ENCODE peak calls at places on chromosomes 16 and 17, in seven cellular contexts. V is PC-3; X is fibroblast of lung; G is MM.1S; W is adipocyte; R is CD8-positive, alpha-beta memory T cell; J is stomach. S is an unnamed sample.

GRCh38 chr16:86898386-86898785 is 320.0 kb downstream of the FOXL1 start:
- DNase-seq in V (no peak), X (no peak), G (no peak), W (no peak), R (no peak), J (no peak), S (no peak)

GRCh38 chr17:75565066-75565465 is 22.5 kb upstream of the MYO15B start:
- DNase-seq in V (peak; percentile 96), X (peak; percentile 12), G (peak; percentile 36), W (peak; percentile 20), R (no peak), J (no peak), S (no peak)

GRCh38 chr17:74566132-74566753 is 1.1 kb downstream of the CD300H start:
- DNase-seq in V (peak; percentile 64), X (peak; percentile 34), G (peak; percentile 26), W (peak; percentile 4), R (no peak), J (peak; percentile 28), S (peak; percentile 62)

GRCh38 chr16:53091508-53092211 is 36.9 kb downstream of the CHD9 start:
- DNase-seq in V (no peak), X (peak; percentile 95), G (no peak), W (peak; percentile 92), R (no peak), J (peak; percentile 27), S (peak; percentile 65)

GRCh38 chr17:40696651-40697072 is 6.9 kb downstream of the KRT24 start:
- DNase-seq in V (peak; percentile 38), X (no peak), G (no peak), W (no peak), R (no peak), J (no peak), S (no peak)

GRCh38 chr17:8889458-8890210 is 22.2 kb upstream of the PIK3R6 start:
- DNase-seq in V (no peak), X (no peak), G (no peak), W (no peak), R (no peak), J (no peak), S (no peak)

GRCh38 chr16:16014329-16015224 is 65.2 kb downstream of the ABCC1 start:
- DNase-seq in V (peak; percentile 88), X (peak; percentile 51), G (no peak), W (peak; percentile 61), R (no peak), J (peak; percentile 81), S (no peak)

GRCh38 chr16:23578096-23578830 is 17.9 kb downstream of the NDUFAB1 start:
- DNase-seq in V (no peak), X (no peak), G (no peak), W (peak; percentile 61), R (no peak), J (no peak), S (no peak)

GRCh38 chr16:84647830-84648594 is at the start of gene KLHL36:
- DNase-seq in V (peak; percentile 19), X (no peak), G (peak; percentile 21), W (peak; percentile 81), R (peak; percentile 75), J (peak; percentile 66), S (peak; percentile 80)

GRCh38 chr17:58153046-58153445 is 4.9 kb downstream of the OR4D1 start:
- DNase-seq in V (no peak), X (no peak), G (peak; percentile 77), W (no peak), R (peak; percentile 52), J (no peak), S (no peak)

GRCh38 chr17:67200727-67201301 is 44.2 kb downstream of the HELZ start:
- DNase-seq in V (peak; percentile 53), X (no peak), G (no peak), W (no peak), R (no peak), J (no peak), S (no peak)

GRCh38 chr16:65572156-65572555 is 450.3 kb upstream of the CDH11 start:
- DNase-seq in V (peak; percentile 72), X (peak; percentile 92), G (no peak), W (peak; percentile 82), R (no peak), J (no peak), S (no peak)

GRCh38 chr17:44733753-44734152 is 25.0 kb upstream of the ADAM11 start:
- DNase-seq in V (peak; percentile 50), X (no peak), G (no peak), W (no peak), R (no peak), J (no peak), S (no peak)

GRCh38 chr16:78929798-78930197 is 670.7 kb downstream of the MAF start:
- DNase-seq in V (no peak), X (no peak), G (no peak), W (no peak), R (no peak), J (no peak), S (no peak)

GRCh38 chr16:87330257-87330624 is 13.0 kb upstream of the C16orf95 start:
- DNase-seq in V (no peak), X (no peak), G (no peak), W (no peak), R (no peak), J (no peak), S (no peak)

GRCh38 chr17:83079340-83079747 is at the start of gene METRNL:
- DNase-seq in V (peak; percentile 59), X (peak; percentile 56), G (peak; percentile 65), W (peak; percentile 90), R (peak; percentile 53), J (peak; percentile 83), S (peak; percentile 87)

GRCh38 chr16:82192665-82193064 is 22.6 kb upstream of the MPHOSPH6 start:
- DNase-seq in V (peak; percentile 71), X (peak; percentile 38), G (no peak), W (peak; percentile 24), R (no peak), J (no peak), S (no peak)

GRCh38 chr17:22505660-22506059 is 813.3 kb downstream of the KCNJ18 start:
- DNase-seq in V (no peak), X (no peak), G (no peak), W (no peak), R (no peak), J (no peak), S (no peak)

GRCh38 chr16:19757762-19758595 is 39.9 kb downstream of the IQCK start:
- DNase-seq in V (no peak), X (peak; percentile 14), G (no peak), W (no peak), R (no peak), J (no peak), S (no peak)

GRCh38 chr17:18977021-18977420 is 25.1 kb downstream of the SLC5A10 start:
- DNase-seq in V (no peak), X (no peak), G (no peak), W (no peak), R (no peak), J (no peak), S (no peak)

GRCh38 chr17:47882695-47883588 is 13.1 kb upstream of the SP2 start:
- DNase-seq in V (no peak), X (no peak), G (no peak), W (no peak), R (no peak), J (no peak), S (no peak)

GRCh38 chr17:30137158-30137557 is 20.5 kb downstream of the NSRP1 start:
- DNase-seq in V (no peak), X (no peak), G (no peak), W (no peak), R (no peak), J (no peak), S (no peak)

DNA sequence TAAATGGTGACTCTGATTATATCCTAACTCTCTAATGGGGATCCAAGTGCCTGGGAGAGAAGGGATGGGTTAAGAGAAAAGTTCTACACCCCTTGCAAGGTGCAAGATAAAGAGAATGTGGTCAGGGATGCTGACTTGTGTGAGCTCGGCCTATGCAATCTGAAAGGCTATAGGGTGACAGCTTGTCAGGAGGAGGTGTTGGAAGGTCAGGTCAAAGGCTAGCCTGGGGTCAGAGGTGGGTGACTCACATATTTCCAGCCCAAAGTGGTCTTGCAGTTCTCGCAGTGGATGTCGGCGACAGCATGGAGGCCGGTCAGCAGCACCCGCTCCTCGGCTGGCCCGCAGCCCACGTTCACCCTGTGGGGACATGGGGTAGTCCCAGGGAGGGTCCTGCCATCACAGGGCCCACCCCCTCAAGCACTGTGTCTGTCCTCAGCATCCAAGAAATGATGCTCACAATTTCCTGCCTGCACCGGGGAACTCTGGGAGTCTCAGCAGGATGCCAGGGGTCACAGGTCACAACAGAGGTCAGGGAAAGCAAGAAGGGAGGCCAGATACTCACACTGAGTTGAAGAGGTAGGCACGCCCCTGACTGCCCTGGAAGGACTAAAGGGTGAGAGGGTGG is 1.4 kb downstream of the YPEL3 start:
- DNase-seq in V (no peak), X (no peak), G (no peak), W (no peak), R (no peak), J (no peak), S (no peak)
- H3K4me3 ChIP-seq in V (no peak overlapping the region), X (peak overlapping the region; percentile 80), G (peak overlapping the region; percentile 99), W (peak overlapping the region; percentile 83), R (peak overlapping the region; percentile 78), J (peak overlapping the region; percentile 63), S (peak overlapping the region; percentile 99)

GRCh38 chr16:30078744-30079143 is 3.0 kb downstream of the PPP4C start:
- DNase-seq in V (no peak), X (no peak), G (no peak), W (no peak), R (no peak), J (no peak), S (no peak)
- H3K4me1 ChIP-seq in V (peaks cover 17% of the 10 kb centered on the region), X (peaks cover 13% of the 10 kb centered on the region), G (peaks cover 7% of the 10 kb centered on the region), W (peaks cover 26% of the 10 kb centered on the region), R (peaks cover 32% of the 10 kb centered on the region), J (peaks cover 53% of the 10 kb centered on the region), S (peaks cover 3% of the 10 kb centered on the region)

GRCh38 chr17:32127156-32127897 is 15.0 kb upstream of the RHOT1 start:
- DNase-seq in V (peak; percentile 49), X (peak; percentile 71), G (peak; percentile 81), W (peak; percentile 90), R (peak; percentile 73), J (peak; percentile 85), S (peak; percentile 95)

GRCh38 chr17:32126325-32126724 is 16.0 kb upstream of the RHOT1 start:
- DNase-seq in V (no peak), X (no peak), G (no peak), W (no peak), R (no peak), J (no peak), S (no peak)

GRCh38 chr17:32125848-32126153 is 16.5 kb upstream of the RHOT1 start:
- DNase-seq in V (no peak), X (no peak), G (no peak), W (no peak), R (no peak), J (no peak), S (no peak)

GRCh38 chr17:32124985-32125847 is 17.1 kb upstream of the RHOT1 start:
- DNase-seq in V (no peak), X (no peak), G (no peak), W (no peak), R (no peak), J (peak; percentile 70), S (no peak)

DNA sequence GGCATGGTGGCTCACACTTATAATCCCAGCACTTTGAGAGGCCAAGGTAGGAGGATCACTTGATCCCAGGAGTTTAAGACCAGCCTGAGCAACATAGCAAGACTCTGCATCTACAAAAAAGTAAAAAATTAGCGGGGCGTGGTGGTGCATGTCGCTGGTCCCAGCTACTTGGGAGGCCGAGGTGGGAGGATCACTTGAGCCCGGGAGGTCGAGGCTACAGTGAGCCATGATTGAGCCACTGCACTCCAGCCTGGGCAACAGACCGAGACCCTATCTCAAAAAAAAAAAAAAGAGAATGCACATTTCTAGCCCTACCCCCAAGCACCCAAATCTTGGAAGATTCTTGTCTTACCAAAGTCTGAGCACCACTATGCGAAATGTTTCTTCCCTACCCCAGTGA is 15.6 kb upstream of the RHOT1 start:
- DNase-seq in V (no peak), X (no peak), G (no peak), W (no peak), R (no peak), J (no peak), S (no peak)
- H3K4me3 ChIP-seq in V (peak overlapping the region; percentile 88), X (no peak overlapping the region), G (peak overlapping the region; percentile 76), W (peak overlapping the region; percentile 87), R (peak overlapping the region; percentile 94), J (peak overlapping the region; percentile 68), S (no peak overlapping the region)

GRCh38 chr17:42519546-42520444 is 16.2 kb upstream of the NAGLU start:
- DNase-seq in V (peak; percentile 91), X (peak; percentile 99), G (no peak), W (peak; percentile 99), R (no peak), J (peak; percentile 77), S (peak; percentile 66)
- H3K4me1 ChIP-seq in V (peaks cover 30% of the 10 kb centered on the region), X (peaks cover 55% of the 10 kb centered on the region), G (no peaks in the 10 kb centered on the region), W (peaks cover 77% of the 10 kb centered on the region), R (peaks cover 4% of the 10 kb centered on the region), J (peaks cover 76% of the 10 kb centered on the region), S (no peaks in the 10 kb centered on the region)

S was measured in Peyer's patch.